ENCODE peak calls at places on chromosomes 2 and 18, in ten cellular contexts. One of them, this sample, is unnamed.

GRCh38 chr2:33240178-33240577 is 236.3 kb upstream of the RASGRP3 start:
- DNase-seq in Ammon's horn: no peak
- DNase-seq in GM13977: no peak
- DNase-seq in Daoy: peak; percentile 64
- DNase-seq in left ventricle myocardium inferior: no peak
- DNase-seq in epithelial cell of esophagus: peak; percentile 79
- DNase-seq in HEK293T: no peak
- DNase-seq in T follicular helper cell: no peak
- DNase-seq in M059J: peak; percentile 45
- DNase-seq in DMS 273 treated with DMSO at 0.1 percent for 48 hours: no peak
- DNase-seq in this sample: no peak

GRCh38 chr2:164722604-164723338 is 101.5 kb upstream of the GRB14 start:
- DNase-seq in Ammon's horn: no peak
- DNase-seq in GM13977: no peak
- DNase-seq in Daoy: no peak
- DNase-seq in left ventricle myocardium inferior: no peak
- DNase-seq in epithelial cell of esophagus: peak; percentile 6
- DNase-seq in HEK293T: no peak
- DNase-seq in T follicular helper cell: no peak
- DNase-seq in M059J: no peak
- DNase-seq in DMS 273 treated with DMSO at 0.1 percent for 48 hours: no peak
- DNase-seq in this sample: no peak

GRCh38 chr2:74317696-74318095 is 25.5 kb downstream of the SLC4A5 start:
- DNase-seq in Ammon's horn: peak; percentile 35
- DNase-seq in GM13977: no peak
- DNase-seq in Daoy: no peak
- DNase-seq in left ventricle myocardium inferior: no peak
- DNase-seq in epithelial cell of esophagus: no peak
- DNase-seq in HEK293T: no peak
- DNase-seq in T follicular helper cell: no peak
- DNase-seq in M059J: no peak
- DNase-seq in DMS 273 treated with DMSO at 0.1 percent for 48 hours: peak; percentile 17
- DNase-seq in this sample: no peak

GRCh38 chr2:229296016-229296415 is 24.9 kb upstream of the PID1 start:
- DNase-seq in Ammon's horn: no peak
- DNase-seq in GM13977: no peak
- DNase-seq in Daoy: no peak
- DNase-seq in left ventricle myocardium inferior: no peak
- DNase-seq in epithelial cell of esophagus: no peak
- DNase-seq in HEK293T: no peak
- DNase-seq in T follicular helper cell: no peak
- DNase-seq in M059J: peak; percentile 9
- DNase-seq in DMS 273 treated with DMSO at 0.1 percent for 48 hours: no peak
- DNase-seq in this sample: no peak

GRCh38 chr2:26495705-26496271 is 17.9 kb upstream of the OTOF start:
- DNase-seq in Ammon's horn: no peak
- DNase-seq in GM13977: no peak
- DNase-seq in Daoy: no peak
- DNase-seq in left ventricle myocardium inferior: no peak
- DNase-seq in epithelial cell of esophagus: peak; percentile 21
- DNase-seq in HEK293T: no peak
- DNase-seq in T follicular helper cell: no peak
- DNase-seq in M059J: peak; percentile 23
- DNase-seq in DMS 273 treated with DMSO at 0.1 percent for 48 hours: no peak
- DNase-seq in this sample: no peak

GRCh38 chr18:2180586-2180985 is 390.7 kb downstream of the METTL4 start:
- DNase-seq in Ammon's horn: no peak
- DNase-seq in GM13977: no peak
- DNase-seq in Daoy: no peak
- DNase-seq in left ventricle myocardium inferior: no peak
- DNase-seq in epithelial cell of esophagus: peak; percentile 79
- DNase-seq in HEK293T: no peak
- DNase-seq in T follicular helper cell: no peak
- DNase-seq in M059J: no peak
- DNase-seq in DMS 273 treated with DMSO at 0.1 percent for 48 hours: no peak
- DNase-seq in this sample: no peak

GRCh38 chr2:135762530-135762929 is 20.9 kb downstream of the UBXN4 start:
- DNase-seq in Ammon's horn: no peak
- DNase-seq in GM13977: no peak
- DNase-seq in Daoy: no peak
- DNase-seq in left ventricle myocardium inferior: no peak
- DNase-seq in epithelial cell of esophagus: no peak
- DNase-seq in HEK293T: no peak
- DNase-seq in T follicular helper cell: no peak
- DNase-seq in M059J: no peak
- DNase-seq in DMS 273 treated with DMSO at 0.1 percent for 48 hours: no peak
- DNase-seq in this sample: no peak

GRCh38 chr2:219228745-219229374 is 576 bp downstream of the ATG9A start:
- DNase-seq in Ammon's horn: peak; percentile 35
- DNase-seq in GM13977: no peak
- DNase-seq in Daoy: no peak
- DNase-seq in left ventricle myocardium inferior: no peak
- DNase-seq in epithelial cell of esophagus: no peak
- DNase-seq in HEK293T: no peak
- DNase-seq in T follicular helper cell: no peak
- DNase-seq in M059J: no peak
- DNase-seq in DMS 273 treated with DMSO at 0.1 percent for 48 hours: no peak
- DNase-seq in this sample: no peak

GRCh38 chr2:51866361-51866760 is 834.4 kb upstream of the NRXN1 start:
- DNase-seq in Ammon's horn: no peak
- DNase-seq in GM13977: no peak
- DNase-seq in Daoy: no peak
- DNase-seq in left ventricle myocardium inferior: no peak
- DNase-seq in epithelial cell of esophagus: peak; percentile 7
- DNase-seq in HEK293T: no peak
- DNase-seq in T follicular helper cell: no peak
- DNase-seq in M059J: no peak
- DNase-seq in DMS 273 treated with DMSO at 0.1 percent for 48 hours: no peak
- DNase-seq in this sample: no peak

GRCh38 chr2:233439191-233439590 is 84.9 kb downstream of the DGKD start:
- DNase-seq in Ammon's horn: peak; percentile 89
- DNase-seq in GM13977: no peak
- DNase-seq in Daoy: no peak
- DNase-seq in left ventricle myocardium inferior: peak; percentile 50
- DNase-seq in epithelial cell of esophagus: no peak
- DNase-seq in HEK293T: no peak
- DNase-seq in T follicular helper cell: no peak
- DNase-seq in M059J: no peak
- DNase-seq in DMS 273 treated with DMSO at 0.1 percent for 48 hours: no peak
- DNase-seq in this sample: no peak

GRCh38 chr18:62660741-62661140 is 54.6 kb upstream of the PHLPP1 start:
- DNase-seq in Ammon's horn: no peak
- DNase-seq in GM13977: no peak
- DNase-seq in Daoy: no peak
- DNase-seq in left ventricle myocardium inferior: no peak
- DNase-seq in epithelial cell of esophagus: no peak
- DNase-seq in HEK293T: no peak
- DNase-seq in T follicular helper cell: no peak
- DNase-seq in M059J: peak; percentile 49
- DNase-seq in DMS 273 treated with DMSO at 0.1 percent for 48 hours: no peak
- DNase-seq in this sample: no peak

GRCh38 chr2:179422037-179422643 is 157.5 kb upstream of the SESTD1 start:
- DNase-seq in Ammon's horn: peak; percentile 76
- DNase-seq in GM13977: peak; percentile 23
- DNase-seq in Daoy: peak; percentile 36
- DNase-seq in left ventricle myocardium inferior: peak; percentile 61
- DNase-seq in epithelial cell of esophagus: peak; percentile 81
- DNase-seq in HEK293T: peak; percentile 56
- DNase-seq in T follicular helper cell: no peak
- DNase-seq in M059J: peak; percentile 59
- DNase-seq in DMS 273 treated with DMSO at 0.1 percent for 48 hours: peak; percentile 39
- DNase-seq in this sample: no peak

GRCh38 chr2:56231361-56231760 is 47.6 kb downstream of the CCDC85A start:
- DNase-seq in Ammon's horn: no peak
- DNase-seq in GM13977: no peak
- DNase-seq in Daoy: no peak
- DNase-seq in left ventricle myocardium inferior: no peak
- DNase-seq in epithelial cell of esophagus: no peak
- DNase-seq in HEK293T: no peak
- DNase-seq in T follicular helper cell: no peak
- DNase-seq in M059J: no peak
- DNase-seq in DMS 273 treated with DMSO at 0.1 percent for 48 hours: no peak
- DNase-seq in this sample: no peak

GRCh38 chr2:238165288-238165921 is 6.6 kb downstream of the ERFE start:
- DNase-seq in Ammon's horn: no peak
- DNase-seq in GM13977: no peak
- DNase-seq in Daoy: no peak
- DNase-seq in left ventricle myocardium inferior: no peak
- DNase-seq in epithelial cell of esophagus: no peak
- DNase-seq in HEK293T: no peak
- DNase-seq in T follicular helper cell: no peak
- DNase-seq in M059J: no peak
- DNase-seq in DMS 273 treated with DMSO at 0.1 percent for 48 hours: no peak
- DNase-seq in this sample: no peak

GRCh38 chr2:103823847-103824246 is 1030.1 kb upstream of the POU3F3 start:
- DNase-seq in Ammon's horn: no peak
- DNase-seq in GM13977: no peak
- DNase-seq in Daoy: no peak
- DNase-seq in left ventricle myocardium inferior: no peak
- DNase-seq in epithelial cell of esophagus: peak; percentile 16
- DNase-seq in HEK293T: no peak
- DNase-seq in T follicular helper cell: no peak
- DNase-seq in M059J: no peak
- DNase-seq in DMS 273 treated with DMSO at 0.1 percent for 48 hours: no peak
- DNase-seq in this sample: no peak

This sample was measured in effector memory CD4-positive, alpha-beta T cell.